ENCODE peak calls at places on chromosomes 12 and 14, in four cellular contexts. U, N, J and L are unnamed samples.

GRCh38 chr12:18752280-18752920 is 14.5 kb downstream of the CAPZA3 start:
- DNase-seq in U (no peak), N (no peak), J (peak), L (no peak)

GRCh38 chr14:50844397-50844796 is 13.4 kb upstream of the NIN start:
- DNase-seq in U (no peak), N (no peak), J (no peak), L (no peak)

GRCh38 chr12:16492240-16492639 is 113.7 kb downstream of the LMO3 start:
- DNase-seq in U (no peak), N (no peak), J (no peak), L (no peak)

GRCh38 chr12:116916714-116917114 is 6.0 kb downstream of the FBXW8 start:
- DNase-seq in U (no peak), N (no peak), J (peak), L (no peak)

GRCh38 chr12:26691234-26691970 is 141.6 kb downstream of the ITPR2 start:
- DNase-seq in U (peak), N (peak), J (peak), L (no peak)

GRCh38 chr14:37594916-37595808 is at the start of the genes FOXA1 and TTC6:
- DNase-seq in U (no peak), N (no peak), J (peak), L (no peak)

GRCh38 chr12:27014085-27014858 is at the start of gene TM7SF3:
- DNase-seq in U (peak), N (peak), J (peak), L (peak)

GRCh38 chr12:542290-543113 is 82.8 kb downstream of the B4GALNT3 start:
- DNase-seq in U (no peak), N (no peak), J (no peak), L (no peak)

GRCh38 chr12:26741828-26742227 is 91.2 kb downstream of the ITPR2 start:
- DNase-seq in U (no peak), N (no peak), J (no peak), L (no peak)

GRCh38 chr12:32201996-32202395 is 95.3 kb downstream of the BICD1 start:
- DNase-seq in U (peak), N (no peak), J (no peak), L (no peak)